ENCODE peak calls at places on chromosomes 3 and 15, in ten cellular contexts. One of them, this sample, is unnamed.
A peak's percentile ranks its signal among the peaks of the same experiment; 100 is the strongest.

GRCh38 chr3:29099296-29099695 is 181.6 kb upstream of the RBMS3 start:
- DNase-seq in PC-3: no peak
- DNase-seq in colonic mucosa: no peak
- DNase-seq in esophagus squamous epithelium: no peak
- DNase-seq in HFF-Myc: no peak
- DNase-seq in left ventricle myocardium inferior: no peak
- DNase-seq in fibroblast of mammary gland: no peak
- DNase-seq in uterus: no peak
- DNase-seq in fibroblast of villous mesenchyme: peak; percentile 26
- DNase-seq in astrocyte: no peak
- DNase-seq in this sample: no peak

GRCh38 chr3:101848326-101848725 is 988 bp upstream of the NFKBIZ start:
- DNase-seq in PC-3: no peak
- DNase-seq in colonic mucosa: peak; percentile 54
- DNase-seq in esophagus squamous epithelium: no peak
- DNase-seq in HFF-Myc: no peak
- DNase-seq in left ventricle myocardium inferior: no peak
- DNase-seq in fibroblast of mammary gland: no peak
- DNase-seq in uterus: no peak
- DNase-seq in fibroblast of villous mesenchyme: no peak
- DNase-seq in astrocyte: no peak
- DNase-seq in this sample: no peak

GRCh38 chr3:31567036-31567435 is 34.3 kb downstream of the STT3B start:
- DNase-seq in PC-3: peak; percentile 24
- DNase-seq in colonic mucosa: no peak
- DNase-seq in esophagus squamous epithelium: no peak
- DNase-seq in HFF-Myc: no peak
- DNase-seq in left ventricle myocardium inferior: no peak
- DNase-seq in fibroblast of mammary gland: peak; percentile 11
- DNase-seq in uterus: no peak
- DNase-seq in fibroblast of villous mesenchyme: no peak
- DNase-seq in astrocyte: no peak
- DNase-seq in this sample: no peak

GRCh38 chr15:53462631-53463030 is 296.8 kb downstream of the WDR72 start:
- DNase-seq in PC-3: no peak
- DNase-seq in colonic mucosa: no peak
- DNase-seq in esophagus squamous epithelium: no peak
- DNase-seq in HFF-Myc: no peak
- DNase-seq in left ventricle myocardium inferior: no peak
- DNase-seq in fibroblast of mammary gland: no peak
- DNase-seq in uterus: no peak
- DNase-seq in fibroblast of villous mesenchyme: no peak
- DNase-seq in astrocyte: no peak
- DNase-seq in this sample: no peak

GRCh38 chr15:67433495-67434099 is 87.3 kb upstream of the C15orf61 start:
- DNase-seq in PC-3: peak; percentile 67
- DNase-seq in colonic mucosa: peak; percentile 46
- DNase-seq in esophagus squamous epithelium: no peak
- DNase-seq in HFF-Myc: peak; percentile 36
- DNase-seq in left ventricle myocardium inferior: peak; percentile 20
- DNase-seq in fibroblast of mammary gland: peak; percentile 69
- DNase-seq in uterus: peak; percentile 24
- DNase-seq in fibroblast of villous mesenchyme: peak; percentile 62
- DNase-seq in astrocyte: peak; percentile 22
- DNase-seq in this sample: peak; percentile 13

GRCh38 chr3:170128259-170128976 is 53.1 kb downstream of the PHC3 start:
- DNase-seq in PC-3: no peak
- DNase-seq in colonic mucosa: no peak
- DNase-seq in esophagus squamous epithelium: no peak
- DNase-seq in HFF-Myc: no peak
- DNase-seq in left ventricle myocardium inferior: no peak
- DNase-seq in fibroblast of mammary gland: no peak
- DNase-seq in uterus: no peak
- DNase-seq in fibroblast of villous mesenchyme: peak; percentile 28
- DNase-seq in astrocyte: no peak
- DNase-seq in this sample: no peak

GRCh38 chr15:29675791-29676301 is 146.4 kb downstream of the TJP1 start:
- DNase-seq in PC-3: no peak
- DNase-seq in colonic mucosa: no peak
- DNase-seq in esophagus squamous epithelium: no peak
- DNase-seq in HFF-Myc: no peak
- DNase-seq in left ventricle myocardium inferior: no peak
- DNase-seq in fibroblast of mammary gland: no peak
- DNase-seq in uterus: no peak
- DNase-seq in fibroblast of villous mesenchyme: no peak
- DNase-seq in astrocyte: no peak
- DNase-seq in this sample: no peak

GRCh38 chr3:129989391-129989790 is 14.9 kb downstream of the TRH start:
- DNase-seq in PC-3: no peak
- DNase-seq in colonic mucosa: no peak
- DNase-seq in esophagus squamous epithelium: no peak
- DNase-seq in HFF-Myc: no peak
- DNase-seq in left ventricle myocardium inferior: no peak
- DNase-seq in fibroblast of mammary gland: no peak
- DNase-seq in uterus: no peak
- DNase-seq in fibroblast of villous mesenchyme: no peak
- DNase-seq in astrocyte: no peak
- DNase-seq in this sample: no peak

GRCh38 chr3:66195347-66195783 is 25.4 kb upstream of the SLC25A26 start:
- DNase-seq in PC-3: peak; percentile 46
- DNase-seq in colonic mucosa: peak; percentile 36
- DNase-seq in esophagus squamous epithelium: no peak
- DNase-seq in HFF-Myc: peak; percentile 39
- DNase-seq in left ventricle myocardium inferior: peak; percentile 57
- DNase-seq in fibroblast of mammary gland: peak; percentile 52
- DNase-seq in uterus: no peak
- DNase-seq in fibroblast of villous mesenchyme: peak; percentile 54
- DNase-seq in astrocyte: peak; percentile 30
- DNase-seq in this sample: peak; percentile 8

GRCh38 chr3:150202696-150203095 is 205.4 kb upstream of the TSC22D2 start:
- DNase-seq in PC-3: no peak
- DNase-seq in colonic mucosa: no peak
- DNase-seq in esophagus squamous epithelium: no peak
- DNase-seq in HFF-Myc: no peak
- DNase-seq in left ventricle myocardium inferior: no peak
- DNase-seq in fibroblast of mammary gland: peak; percentile 16
- DNase-seq in uterus: no peak
- DNase-seq in fibroblast of villous mesenchyme: no peak
- DNase-seq in astrocyte: no peak
- DNase-seq in this sample: no peak

GRCh38 chr3:37999836-38000235 is 9.2 kb downstream of the VILL start:
- DNase-seq in PC-3: no peak
- DNase-seq in colonic mucosa: no peak
- DNase-seq in esophagus squamous epithelium: no peak
- DNase-seq in HFF-Myc: no peak
- DNase-seq in left ventricle myocardium inferior: no peak
- DNase-seq in fibroblast of mammary gland: no peak
- DNase-seq in uterus: no peak
- DNase-seq in fibroblast of villous mesenchyme: no peak
- DNase-seq in astrocyte: no peak
- DNase-seq in this sample: no peak

GRCh38 chr3:172447611-172448579 is at the start of gene GHSR:
- DNase-seq in PC-3: no peak
- DNase-seq in colonic mucosa: no peak
- DNase-seq in esophagus squamous epithelium: no peak
- DNase-seq in HFF-Myc: no peak
- DNase-seq in left ventricle myocardium inferior: no peak
- DNase-seq in fibroblast of mammary gland: no peak
- DNase-seq in uterus: no peak
- DNase-seq in fibroblast of villous mesenchyme: no peak
- DNase-seq in astrocyte: no peak
- DNase-seq in this sample: no peak

GRCh38 chr3:109685084-109686079 is 348.0 kb upstream of the DPPA4 start:
- DNase-seq in PC-3: peak; percentile 99
- DNase-seq in colonic mucosa: peak; percentile 39
- DNase-seq in esophagus squamous epithelium: no peak
- DNase-seq in HFF-Myc: peak; percentile 98
- DNase-seq in left ventricle myocardium inferior: peak; percentile 60
- DNase-seq in fibroblast of mammary gland: peak; percentile 99
- DNase-seq in uterus: peak; percentile 22
- DNase-seq in fibroblast of villous mesenchyme: peak; percentile 91
- DNase-seq in astrocyte: peak; percentile 99
- DNase-seq in this sample: peak; percentile 90

GRCh38 chr15:33310481-33311311 is at the start of gene RYR3:
- DNase-seq in PC-3: no peak
- DNase-seq in colonic mucosa: no peak
- DNase-seq in esophagus squamous epithelium: no peak
- DNase-seq in HFF-Myc: no peak
- DNase-seq in left ventricle myocardium inferior: no peak
- DNase-seq in fibroblast of mammary gland: peak; percentile 16
- DNase-seq in uterus: peak; percentile 51
- DNase-seq in fibroblast of villous mesenchyme: no peak
- DNase-seq in astrocyte: peak; percentile 45
- DNase-seq in this sample: no peak

GRCh38 chr3:156135921-156136655 is 15.7 kb downstream of the KCNAB1 start:
- DNase-seq in PC-3: no peak
- DNase-seq in colonic mucosa: no peak
- DNase-seq in esophagus squamous epithelium: no peak
- DNase-seq in HFF-Myc: no peak
- DNase-seq in left ventricle myocardium inferior: no peak
- DNase-seq in fibroblast of mammary gland: peak; percentile 10
- DNase-seq in uterus: no peak
- DNase-seq in fibroblast of villous mesenchyme: no peak
- DNase-seq in astrocyte: no peak
- DNase-seq in this sample: no peak
- TF ChIP-seq CTCF in PC-3: peak; percentile 54
- TF ChIP-seq CTCF in colonic mucosa: no peak
- TF ChIP-seq CTCF in esophagus squamous epithelium: no peak
- TF ChIP-seq CTCF in HFF-Myc: peak; percentile 53
- TF ChIP-seq CTCF in left ventricle myocardium inferior: no peak
- TF ChIP-seq CTCF in fibroblast of mammary gland: peak; percentile 43
- TF ChIP-seq CTCF in uterus: no peak
- TF ChIP-seq CTCF in fibroblast of villous mesenchyme: no peak
- TF ChIP-seq CTCF in astrocyte: no peak
- TF ChIP-seq CTCF in this sample: no peak

DNA sequence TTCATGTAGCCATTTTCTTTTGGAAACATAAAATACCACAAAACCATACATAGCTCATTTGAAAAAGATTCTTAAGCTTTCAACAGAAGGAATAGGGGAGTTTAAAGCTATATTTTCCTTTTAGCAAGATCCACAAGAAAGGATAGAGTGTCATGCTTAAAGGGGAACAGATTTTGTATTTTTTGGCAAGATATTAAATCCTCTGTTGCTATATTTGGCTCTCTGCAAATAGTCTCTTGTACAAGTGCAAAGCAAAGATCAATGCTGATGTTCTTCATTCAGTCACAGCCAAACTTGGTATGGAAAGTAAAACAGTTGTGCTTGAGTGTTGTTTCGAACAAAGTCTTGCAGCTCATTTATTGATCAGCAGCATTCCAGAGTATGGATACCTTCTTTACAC is 52.6 kb downstream of the VGLL3 start:
- DNase-seq in PC-3: no peak
- DNase-seq in colonic mucosa: no peak
- DNase-seq in esophagus squamous epithelium: no peak
- DNase-seq in HFF-Myc: no peak
- DNase-seq in left ventricle myocardium inferior: no peak
- DNase-seq in fibroblast of mammary gland: no peak
- DNase-seq in uterus: no peak
- DNase-seq in fibroblast of villous mesenchyme: no peak
- DNase-seq in astrocyte: no peak
- DNase-seq in this sample: no peak
- H3K4me3 ChIP-seq in PC-3: no peak overlapping the region
- H3K4me3 ChIP-seq in colonic mucosa: no peak overlapping the region
- H3K4me3 ChIP-seq in esophagus squamous epithelium: no peak overlapping the region
- H3K4me3 ChIP-seq in HFF-Myc: no peak overlapping the region
- H3K4me3 ChIP-seq in left ventricle myocardium inferior: no peak overlapping the region
- H3K4me3 ChIP-seq in fibroblast of mammary gland: no peak overlapping the region
- H3K4me3 ChIP-seq in uterus: no peak overlapping the region
- H3K4me3 ChIP-seq in fibroblast of villous mesenchyme: no peak overlapping the region
- H3K4me3 ChIP-seq in astrocyte: no peak overlapping the region
- H3K4me3 ChIP-seq in this sample: no peak overlapping the region

DNA sequence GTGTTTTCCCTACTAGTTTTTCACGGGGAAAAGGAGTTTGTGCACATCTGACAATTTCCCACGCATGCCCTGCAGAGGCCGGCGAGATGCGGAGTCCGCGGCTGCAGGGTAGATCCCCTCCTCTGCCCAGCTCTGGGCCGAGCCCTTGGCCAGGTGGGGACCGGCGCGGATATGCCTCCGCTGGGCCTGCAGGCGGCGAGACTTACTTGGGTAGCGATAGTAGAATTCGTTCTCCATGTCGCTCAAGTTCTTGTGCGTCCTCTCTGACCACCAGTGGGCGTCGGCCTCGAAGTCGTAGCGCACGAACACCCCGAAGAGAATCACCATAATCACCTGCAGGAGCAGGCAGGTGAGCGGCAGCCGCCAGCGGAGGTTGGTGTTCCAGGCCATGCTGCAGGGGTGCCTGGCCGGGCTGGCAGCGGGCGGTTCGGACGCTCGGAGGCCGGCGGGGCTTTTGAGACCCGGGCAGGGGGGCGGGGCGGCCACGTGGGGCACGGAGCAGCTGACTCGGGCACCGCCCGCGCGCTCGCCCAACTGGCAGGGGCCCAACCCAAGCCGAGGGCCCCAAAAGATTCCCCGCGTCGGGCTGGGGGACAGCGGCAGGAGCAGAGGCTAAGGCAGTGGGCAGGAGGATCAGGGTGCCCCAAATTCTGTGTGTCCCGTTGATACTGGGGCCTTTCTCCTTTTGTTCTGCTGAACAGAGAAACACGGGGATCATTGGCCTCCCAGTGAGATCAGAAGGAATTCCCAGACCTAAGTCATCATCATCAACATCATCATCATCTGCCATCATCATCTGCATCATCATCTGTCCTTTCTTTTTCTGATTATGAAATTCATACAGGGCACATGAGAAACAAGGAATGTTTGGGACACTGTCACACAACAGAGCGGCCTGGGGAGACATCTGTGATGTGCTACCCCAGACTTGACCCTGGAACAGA is at the start of gene RHCG:
- DNase-seq in PC-3: no peak
- DNase-seq in colonic mucosa: no peak
- DNase-seq in esophagus squamous epithelium: no peak
- DNase-seq in HFF-Myc: no peak
- DNase-seq in left ventricle myocardium inferior: no peak
- DNase-seq in fibroblast of mammary gland: peak; percentile 51
- DNase-seq in uterus: no peak
- DNase-seq in fibroblast of villous mesenchyme: peak; percentile 27
- DNase-seq in astrocyte: peak; percentile 13
- DNase-seq in this sample: no peak
- TF ChIP-seq CTCF in PC-3: no peak
- TF ChIP-seq CTCF in colonic mucosa: peak; percentile 14
- TF ChIP-seq CTCF in esophagus squamous epithelium: peak; percentile 43
- TF ChIP-seq CTCF in HFF-Myc: peak; percentile 41
- TF ChIP-seq CTCF in left ventricle myocardium inferior: peak; percentile 38
- TF ChIP-seq CTCF in fibroblast of mammary gland: peak; percentile 25
- TF ChIP-seq CTCF in uterus: no peak
- TF ChIP-seq CTCF in fibroblast of villous mesenchyme: peak; percentile 31
- TF ChIP-seq CTCF in astrocyte: no peak
- TF ChIP-seq CTCF in this sample: peak; percentile 19

DNA sequence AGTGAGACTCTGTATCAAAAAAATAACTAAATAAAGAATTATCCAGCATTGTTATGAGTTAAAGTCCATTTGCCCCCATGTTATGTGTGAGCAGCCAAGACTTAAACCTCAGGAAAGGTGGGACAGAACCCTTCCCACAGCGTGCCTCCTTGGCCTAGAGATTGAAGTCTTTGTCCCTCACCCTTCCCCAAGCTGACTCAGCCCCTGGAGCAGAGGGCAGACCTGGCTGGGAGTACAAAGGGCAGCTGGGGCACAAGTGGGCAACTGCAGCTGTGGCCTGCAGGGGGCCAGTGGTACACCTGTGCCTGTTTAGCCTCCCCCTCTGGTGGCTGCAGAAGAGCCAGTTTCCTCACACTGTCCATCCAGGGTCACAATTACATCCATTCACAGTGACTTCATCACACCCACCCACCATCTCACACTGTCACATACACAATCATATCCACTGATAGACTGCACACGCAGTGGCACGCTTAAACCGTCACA is 940 bp upstream of the ACY1 start:
- DNase-seq in PC-3: peak; percentile 75
- DNase-seq in colonic mucosa: peak; percentile 83
- DNase-seq in esophagus squamous epithelium: no peak
- DNase-seq in HFF-Myc: no peak
- DNase-seq in left ventricle myocardium inferior: no peak
- DNase-seq in fibroblast of mammary gland: no peak
- DNase-seq in uterus: no peak
- DNase-seq in fibroblast of villous mesenchyme: no peak
- DNase-seq in astrocyte: no peak
- DNase-seq in this sample: no peak
- H3K4me3 ChIP-seq in PC-3: peak overlapping the region; percentile 64
- H3K4me3 ChIP-seq in colonic mucosa: peak overlapping the region; percentile 60
- H3K4me3 ChIP-seq in esophagus squamous epithelium: peak overlapping the region; percentile 32
- H3K4me3 ChIP-seq in HFF-Myc: peak overlapping the region; percentile 66
- H3K4me3 ChIP-seq in left ventricle myocardium inferior: peak overlapping the region; percentile 85
- H3K4me3 ChIP-seq in fibroblast of mammary gland: peak overlapping the region; percentile 65
- H3K4me3 ChIP-seq in uterus: peak overlapping the region; percentile 53
- H3K4me3 ChIP-seq in fibroblast of villous mesenchyme: peak overlapping the region; percentile 66
- H3K4me3 ChIP-seq in astrocyte: peak overlapping the region; percentile 71
- H3K4me3 ChIP-seq in this sample: peak overlapping the region; percentile 69